ENCODE peak calls at places on chromosomes 16 and 17, in ten cellular contexts. M is HFF-Myc, W is heart right ventricle, D is cardiac muscle cell, J is ascending aorta, Q is IMR-90, L is dorsolateral prefrontal cortex, Y is epithelial cell of esophagus, S is BE2C, E is cardiac fibroblast. G is an unnamed sample.

GRCh38 chr16:88561485-88562369 is 8.5 kb upstream of the ZC3H18 start:
- DNase-seq in M (no peak), W (peak; percentile 36), D (peak; percentile 65), J (no peak), Q (peak; percentile 43), L (peak; percentile 60), Y (peak; percentile 42), S (peak; percentile 69), E (peak; percentile 64), G (no peak)

GRCh38 chr16:80669673-80670072 is 128.9 kb downstream of the DYNLRB2 start:
- DNase-seq in M (no peak), W (no peak), D (no peak), J (no peak), Q (no peak), L (no peak), Y (no peak), S (no peak), E (no peak), G (no peak)

GRCh38 chr17:69820881-69821473 is 254.0 kb upstream of the KCNJ16 start:
- DNase-seq in M (no peak), W (no peak), D (no peak), J (no peak), Q (no peak), L (no peak), Y (no peak), S (no peak), E (no peak), G (no peak)

GRCh38 chr17:49086649-49087048 is 45.9 kb upstream of the B4GALNT2 start:
- DNase-seq in M (no peak), W (no peak), D (no peak), J (no peak), Q (no peak), L (no peak), Y (no peak), S (no peak), E (no peak), G (no peak)

GRCh38 chr16:68356249-68356918 is 45.6 kb downstream of the PRMT7 start:
- DNase-seq in M (no peak), W (no peak), D (no peak), J (no peak), Q (no peak), L (no peak), Y (no peak), S (no peak), E (no peak), G (no peak)

GRCh38 chr17:47857551-47858410 is 6.8 kb upstream of the SP6 start:
- DNase-seq in M (no peak), W (no peak), D (no peak), J (no peak), Q (no peak), L (no peak), Y (no peak), S (no peak), E (no peak), G (no peak)

GRCh38 chr17:38466346-38467315 is 38.4 kb downstream of the ARHGAP23 start:
- DNase-seq in M (no peak), W (peak; percentile 52), D (no peak), J (no peak), Q (no peak), L (no peak), Y (no peak), S (no peak), E (no peak), G (no peak)

GRCh38 chr16:85334718-85335583 is 222.7 kb upstream of the CIBAR2 start:
- DNase-seq in M (no peak), W (no peak), D (peak; percentile 49), J (no peak), Q (no peak), L (no peak), Y (no peak), S (peak; percentile 55), E (no peak), G (no peak)

GRCh38 chr17:43399839-43400328 is 1.1 kb downstream of the ARL4D start:
- DNase-seq in M (no peak), W (no peak), D (no peak), J (peak; percentile 65), Q (no peak), L (no peak), Y (peak; percentile 37), S (peak; percentile 52), E (no peak), G (no peak)

GRCh38 chr17:2564876-2565275 is 28.6 kb upstream of the PAFAH1B1 start:
- DNase-seq in M (no peak), W (no peak), D (peak; percentile 35), J (no peak), Q (no peak), L (no peak), Y (peak; percentile 92), S (no peak), E (peak; percentile 42), G (no peak)

GRCh38 chr16:50086176-50086575 is 20.4 kb downstream of the HEATR3 start:
- DNase-seq in M (no peak), W (no peak), D (no peak), J (no peak), Q (no peak), L (no peak), Y (no peak), S (no peak), E (no peak), G (no peak)

GRCh38 chr16:31471875-31472558 is at the start of gene TGFB1I1:
- DNase-seq in M (no peak), W (peak; percentile 81), D (peak; percentile 91), J (peak; percentile 89), Q (peak; percentile 80), L (no peak), Y (peak; percentile 50), S (peak; percentile 72), E (peak; percentile 86), G (no peak)

GRCh38 chr17:17144916-17145665 is 61.0 kb downstream of the PLD6 start:
- DNase-seq in M (no peak), W (no peak), D (no peak), J (no peak), Q (no peak), L (no peak), Y (no peak), S (no peak), E (no peak), G (no peak)

GRCh38 chr17:61402073-61402541 is 2.5 kb downstream of the TBX2 start:
- DNase-seq in M (no peak), W (no peak), D (no peak), J (no peak), Q (no peak), L (no peak), Y (no peak), S (peak; percentile 12), E (no peak), G (no peak)
- H3K4me3 ChIP-seq in M (peak overlapping the region; percentile 60), W (peak overlapping the region; percentile 73), D (peak overlapping the region; percentile 63), J (peak overlapping the region; percentile 83), Q (peak overlapping the region; percentile 98), L (no peak overlapping the region), Y (no peak overlapping the region), S (peak overlapping the region; percentile 96), E (peak overlapping the region; percentile 65), G (peak overlapping the region; percentile 75)

DNA sequence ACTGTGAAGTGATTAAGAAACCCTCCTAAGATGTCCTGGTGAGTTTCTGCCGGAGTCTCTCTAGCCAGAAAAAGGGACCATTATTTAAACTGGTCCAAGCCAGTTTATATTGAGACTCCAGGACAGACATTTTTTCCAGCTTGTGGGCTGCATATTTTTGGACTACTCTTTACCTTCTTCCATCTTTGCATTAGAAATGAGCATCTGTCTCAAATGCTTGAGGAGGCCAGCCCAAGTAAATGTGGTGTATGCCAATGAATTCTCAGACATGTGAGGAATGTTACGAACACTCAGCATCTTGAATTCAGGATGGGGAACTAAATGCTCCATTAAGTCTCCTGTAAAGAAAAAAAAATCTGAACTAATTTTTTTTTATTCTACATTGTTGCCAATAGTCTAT is 18.4 kb downstream of the TUBD1 start:
- DNase-seq in M (no peak), W (no peak), D (no peak), J (no peak), Q (no peak), L (no peak), Y (no peak), S (no peak), E (no peak), G (no peak)
- TF ChIP-seq CTCF in M (no peak), W (no peak), D (no peak), J (no peak), Q (no peak), L (no peak), Y (no peak), S (no peak), E (no peak), G (no peak)

GRCh38 chr16:73052441-73053030 is 4.6 kb upstream of the ZFHX3 start:
- DNase-seq in M (no peak), W (no peak), D (no peak), J (no peak), Q (no peak), L (no peak), Y (no peak), S (no peak), E (no peak), G (no peak)
- H3K4me3 ChIP-seq in M (no peak overlapping the region), W (no peak overlapping the region), D (no peak overlapping the region), J (peak overlapping the region; percentile 88), Q (no peak overlapping the region), L (no peak overlapping the region), Y (no peak overlapping the region), S (no peak overlapping the region), E (no peak overlapping the region), G (no peak overlapping the region)

GRCh38 chr17:75412455-75413317 is 7.2 kb upstream of the GRB2 start:
- DNase-seq in M (peak; percentile 36), W (peak; percentile 61), D (peak; percentile 72), J (peak; percentile 82), Q (peak; percentile 62), L (peak; percentile 48), Y (peak; percentile 74), S (peak; percentile 61), E (peak; percentile 75), G (no peak)
- TF ChIP-seq CTCF in M (peak; percentile 81), W (peak; percentile 88), D (peak; percentile 72), J (peak; percentile 79), Q (peak; percentile 85), L (peak; percentile 82), Y (peak; percentile 87), S (peak; percentile 94), E (peak; percentile 75), G (peak; percentile 91)

GRCh38 chr17:32267690-32268205 is 2.1 kb downstream of the RHBDL3 start:
- DNase-seq in M (no peak), W (no peak), D (no peak), J (no peak), Q (no peak), L (peak; percentile 62), Y (peak; percentile 35), S (no peak), E (no peak), G (no peak)
- H3K4me3 ChIP-seq in M (no peak overlapping the region), W (no peak overlapping the region), D (no peak overlapping the region), J (peak overlapping the region; percentile 80), Q (no peak overlapping the region), L (no peak overlapping the region), Y (no peak overlapping the region), S (no peak overlapping the region), E (no peak overlapping the region), G (no peak overlapping the region)

GRCh38 chr17:45117283-45117682 is 15.0 kb downstream of the PLCD3 start:
- DNase-seq in M (no peak), W (no peak), D (no peak), J (no peak), Q (no peak), L (no peak), Y (no peak), S (no peak), E (no peak), G (no peak)
- TF ChIP-seq CTCF in M (no peak), W (no peak), D (no peak), J (no peak), Q (no peak), L (no peak), Y (no peak), S (no peak), E (no peak), G (no peak)